ENCODE peak calls at places on chromosome 18, in nine cellular contexts. O is IMR-90; W is right lobe of liver; C is pancreas; T is DND-41; V is psoas muscle; F is lower lobe of right lung; Q is CD8-positive, alpha-beta T cell; Z is mesendoderm. S is an unnamed sample.

GRCh38 chr18:67600181-67600631 is 83.7 kb upstream of the DSEL start:
- DNase-seq in V (no peak), Z (peak; percentile 45), W (no peak), O (peak; percentile 91), C (no peak), T (no peak), F (no peak), Q (no peak), S (no peak)

GRCh38 chr18:37403100-37403781 is 162.4 kb downstream of the CELF4 start:
- DNase-seq in C (peak; percentile 20), W (no peak), Z (peak; percentile 86), V (peak; percentile 36), T (no peak), Q (no peak), O (peak; percentile 86), F (no peak), S (peak; percentile 23)

GRCh38 chr18:11963991-11964484 is 17.3 kb upstream of the IMPA2 start:
- DNase-seq in Q (no peak), C (no peak), W (no peak), F (no peak), O (peak; percentile 79), T (no peak), V (no peak), Z (peak; percentile 80), S (no peak)

GRCh38 chr18:57630759-57631660 is 9.4 kb upstream of the NARS1 start:
- DNase-seq in T (no peak), Q (no peak), Z (no peak), V (no peak), C (no peak), F (no peak), W (no peak), O (no peak), S (no peak)

GRCh38 chr18:26894006-26894405 is 28.5 kb upstream of the AQP4 start:
- DNase-seq in T (no peak), O (no peak), V (no peak), W (no peak), Z (no peak), F (no peak), C (no peak), Q (no peak), S (no peak)

GRCh38 chr18:62523631-62524442 is 1.0 kb downstream of the ZCCHC2 start:
- DNase-seq in O (peak; percentile 52), C (peak; percentile 61), V (peak; percentile 56), W (peak; percentile 79), T (peak; percentile 60), Z (peak; percentile 77), Q (peak; percentile 47), F (peak; percentile 76), S (no peak)

GRCh38 chr18:13464432-13465125 is 246.0 kb downstream of the LDLRAD4 start:
- DNase-seq in W (peak; percentile 76), C (no peak), Z (no peak), Q (peak; percentile 76), O (no peak), T (peak; percentile 87), V (peak; percentile 46), F (peak; percentile 70), S (no peak)

GRCh38 chr18:78494686-78495085 is 484.9 kb upstream of the SALL3 start:
- DNase-seq in T (no peak), O (no peak), C (no peak), Z (no peak), W (no peak), F (no peak), Q (no peak), V (no peak), S (no peak)

GRCh38 chr18:297936-298335 is 30.1 kb upstream of the THOC1 start:
- DNase-seq in W (no peak), Q (no peak), V (no peak), O (no peak), F (no peak), C (no peak), Z (no peak), T (no peak), S (no peak)

GRCh38 chr18:3454365-3455089 is 4.6 kb downstream of the TGIF1 start:
- DNase-seq in F (no peak), T (peak; percentile 56), O (peak; percentile 72), W (no peak), Z (peak; percentile 88), V (no peak), C (peak; percentile 39), Q (peak; percentile 30), S (no peak)

GRCh38 chr18:75070625-75071483 is 138.1 kb downstream of the PTGR3 start:
- DNase-seq in C (peak; percentile 31), F (no peak), O (peak; percentile 90), Z (peak; percentile 55), W (no peak), Q (peak; percentile 74), T (peak; percentile 79), V (no peak), S (no peak)

GRCh38 chr18:77004555-77005380 is 127.8 kb downstream of the MBP start:
- DNase-seq in W (no peak), T (peak; percentile 53), O (no peak), Q (no peak), C (no peak), F (peak; percentile 68), Z (no peak), V (peak; percentile 18), S (no peak)

GRCh38 chr18:71673498-71673897 is 870.6 kb downstream of the CBLN2 start:
- DNase-seq in C (no peak), Q (no peak), F (no peak), O (no peak), T (no peak), Z (no peak), W (no peak), V (no peak), S (no peak)

GRCh38 chr18:63980027-63980426 is 10.1 kb downstream of the SERPINB8 start:
- DNase-seq in C (no peak), F (no peak), Z (no peak), V (no peak), T (no peak), W (no peak), O (no peak), Q (no peak), S (no peak)

GRCh38 chr18:10379511-10379910 is 74.9 kb upstream of the APCDD1 start:
- DNase-seq in V (no peak), O (peak; percentile 43), T (no peak), F (no peak), W (no peak), C (no peak), Z (no peak), Q (no peak), S (no peak)

GRCh38 chr18:55317322-55317721 is 270.7 kb downstream of the TCF4 start:
- DNase-seq in T (no peak), Q (no peak), F (no peak), C (no peak), Z (no peak), W (no peak), V (no peak), O (no peak), S (no peak)
- H3K4me3 ChIP-seq in T (no peak overlapping the region), Q (no peak overlapping the region), F (peak overlapping the region; percentile 55), C (no peak overlapping the region), Z (no peak overlapping the region), W (no peak overlapping the region), V (peak overlapping the region; percentile 77), O (no peak overlapping the region), S (no peak overlapping the region)

DNA sequence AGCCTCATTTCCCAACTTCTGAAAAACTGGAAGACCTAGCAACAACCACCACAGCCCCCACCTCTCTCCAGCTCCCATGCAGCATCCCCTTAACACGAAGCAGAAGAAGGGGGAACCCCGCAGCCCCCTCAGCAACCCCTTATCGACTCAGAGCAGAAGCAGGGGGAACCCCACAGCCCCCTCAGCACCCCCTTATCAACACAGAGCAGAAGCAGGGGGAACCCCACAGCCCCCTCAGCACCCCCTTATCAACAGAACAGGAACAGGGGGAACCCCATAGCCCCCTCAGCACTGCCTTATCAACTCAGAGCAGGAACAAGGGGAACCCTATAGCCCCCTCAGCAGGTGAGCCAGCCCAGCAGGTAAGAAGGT is 6.7 kb downstream of the SLC66A2 start:
- DNase-seq in O (no peak), Z (no peak), V (no peak), C (no peak), T (no peak), Q (no peak), W (no peak), F (peak; percentile 28), S (no peak)
- H3K4me1 ChIP-seq in O (peaks cover 10% of the 10 kb centered on the region), Z (no peaks in the 10 kb centered on the region), V (peaks cover 48% of the 10 kb centered on the region), C (peaks cover 15% of the 10 kb centered on the region), T (peaks cover 27% of the 10 kb centered on the region), Q (peaks cover 34% of the 10 kb centered on the region), W (peaks cover 89% of the 10 kb centered on the region), F (peaks cover 54% of the 10 kb centered on the region), S (peaks cover 20% of the 10 kb centered on the region)

DNA sequence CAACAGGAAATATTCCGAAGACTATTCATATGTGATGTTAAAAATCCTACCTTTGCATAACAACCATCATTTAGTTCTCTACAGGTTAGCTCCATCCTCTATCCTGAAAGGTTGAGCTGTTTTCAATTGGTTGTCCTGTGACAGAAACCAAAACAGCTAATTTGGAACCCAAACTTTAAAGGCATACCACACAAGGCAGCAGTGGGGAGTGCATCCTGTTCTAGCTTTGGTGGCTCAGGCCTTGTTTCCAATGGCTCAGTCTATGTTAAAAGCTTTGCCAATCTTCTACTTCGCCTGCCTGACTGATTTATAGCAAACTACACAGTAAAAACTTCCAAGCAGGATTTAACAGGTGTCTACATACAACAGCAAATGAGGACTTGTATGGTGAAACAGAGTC is 3.2 kb downstream of the CD226 start:
- DNase-seq in V (no peak), F (no peak), Q (no peak), W (no peak), Z (no peak), C (no peak), T (no peak), O (no peak), S (no peak)
- H3K4me3 ChIP-seq in V (no peak overlapping the region), F (no peak overlapping the region), Q (peak overlapping the region; percentile 19), W (no peak overlapping the region), Z (no peak overlapping the region), C (no peak overlapping the region), T (no peak overlapping the region), O (no peak overlapping the region), S (no peak overlapping the region)

DNA sequence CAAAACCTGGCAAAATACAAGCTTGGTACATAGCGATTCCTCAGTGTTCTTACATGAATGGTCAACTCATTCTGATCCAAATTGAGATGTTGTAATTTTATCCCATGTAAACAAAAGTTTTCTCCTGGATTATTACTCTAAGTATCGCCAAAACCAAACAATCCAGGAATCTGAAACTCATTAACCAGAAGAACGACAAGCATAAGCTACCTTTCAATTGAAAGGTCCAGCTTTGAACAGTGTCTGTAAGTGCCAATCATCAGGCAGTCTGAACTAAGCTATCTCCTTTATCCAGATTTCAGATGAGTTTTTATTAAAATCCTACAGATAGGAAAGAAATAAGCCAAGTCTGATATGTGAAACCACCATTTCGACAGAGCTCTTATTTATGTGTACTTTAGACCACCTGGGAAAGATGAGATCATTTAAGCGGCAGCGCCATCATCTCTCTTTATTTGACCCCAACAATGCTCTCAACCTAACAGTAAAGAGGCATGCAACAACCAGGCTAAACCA is 2.3 kb downstream of the MEX3C start:
- DNase-seq in O (peak; percentile 49), C (no peak), F (no peak), V (no peak), W (no peak), T (no peak), Q (no peak), Z (no peak), S (no peak)
- H3K4me1 ChIP-seq in O (peaks cover 6% of the 10 kb centered on the region), C (peaks cover 9% of the 10 kb centered on the region), F (peaks cover 45% of the 10 kb centered on the region), V (peaks cover 48% of the 10 kb centered on the region), W (peaks cover 29% of the 10 kb centered on the region), T (peaks cover 49% of the 10 kb centered on the region), Q (peaks cover 50% of the 10 kb centered on the region), Z (peaks cover 4% of the 10 kb centered on the region), S (peaks cover 2% of the 10 kb centered on the region)

S was measured in NT2/D1.